ENCODE peak calls at places on chromosomes 12 and 14, in five cellular contexts. One of them, this sample, is unnamed.
A peak's percentile ranks its signal among the peaks of the same experiment; 100 is the strongest.

GRCh38 chr14:104137297-104138097 is 890 bp upstream of the KIF26A start:
- DNase-seq in lower lobe of right lung: peak; percentile 71
- DNase-seq in PC-3: peak; percentile 56
- DNase-seq in upper lobe of right lung: peak; percentile 83
- DNase-seq in GM23338: peak; percentile 81
- DNase-seq in this sample: peak; percentile 90

GRCh38 chr12:47408171-47408871 is 297.5 kb downstream of the RPAP3 start:
- DNase-seq in upper lobe of right lung: no peak
- DNase-seq in PC-3: peak; percentile 83
- DNase-seq in lower lobe of right lung: no peak
- DNase-seq in GM23338: peak; percentile 71
- DNase-seq in this sample: no peak

GRCh38 chr14:38554046-38554445 is 298.2 kb upstream of the CLEC14A start:
- DNase-seq in PC-3: no peak
- DNase-seq in lower lobe of right lung: no peak
- DNase-seq in GM23338: no peak
- DNase-seq in upper lobe of right lung: no peak
- DNase-seq in this sample: no peak

GRCh38 chr12:82635263-82635662 is 51.4 kb upstream of the TMTC2 start:
- DNase-seq in GM23338: no peak
- DNase-seq in lower lobe of right lung: no peak
- DNase-seq in PC-3: no peak
- DNase-seq in upper lobe of right lung: no peak
- DNase-seq in this sample: no peak

GRCh38 chr12:117685115-117685926 is 283.5 kb downstream of the KSR2 start:
- DNase-seq in PC-3: peak; percentile 96
- DNase-seq in lower lobe of right lung: no peak
- DNase-seq in GM23338: peak; percentile 94
- DNase-seq in upper lobe of right lung: no peak
- DNase-seq in this sample: peak; percentile 78

GRCh38 chr14:56102901-56103409 is 15.3 kb upstream of the PELI2 start:
- DNase-seq in upper lobe of right lung: no peak
- DNase-seq in PC-3: no peak
- DNase-seq in GM23338: no peak
- DNase-seq in lower lobe of right lung: no peak
- DNase-seq in this sample: no peak

GRCh38 chr14:62592877-62593276 is 452.4 kb downstream of the KCNH5 start:
- DNase-seq in PC-3: peak; percentile 34
- DNase-seq in GM23338: no peak
- DNase-seq in upper lobe of right lung: no peak
- DNase-seq in lower lobe of right lung: no peak
- DNase-seq in this sample: no peak

GRCh38 chr12:30896461-30896860 is 30.1 kb upstream of the TSPAN11 start:
- DNase-seq in upper lobe of right lung: no peak
- DNase-seq in GM23338: no peak
- DNase-seq in PC-3: no peak
- DNase-seq in lower lobe of right lung: no peak
- DNase-seq in this sample: no peak

GRCh38 chr12:108363565-108363964 is 24.5 kb upstream of the CMKLR1 start:
- DNase-seq in lower lobe of right lung: no peak
- DNase-seq in PC-3: no peak
- DNase-seq in GM23338: no peak
- DNase-seq in upper lobe of right lung: no peak
- DNase-seq in this sample: no peak

GRCh38 chr14:57136669-57137068 is 132.0 kb downstream of the EXOC5 start:
- DNase-seq in upper lobe of right lung: no peak
- DNase-seq in GM23338: peak; percentile 18
- DNase-seq in lower lobe of right lung: no peak
- DNase-seq in PC-3: no peak
- DNase-seq in this sample: no peak

GRCh38 chr14:102516531-102517411 is 7.2 kb upstream of the ANKRD9 start:
- DNase-seq in GM23338: peak; percentile 75
- DNase-seq in upper lobe of right lung: peak; percentile 82
- DNase-seq in PC-3: peak; percentile 50
- DNase-seq in lower lobe of right lung: peak; percentile 71
- DNase-seq in this sample: peak; percentile 71

GRCh38 chr12:55670213-55670730 is 33.6 kb downstream of the OR10P1 start:
- DNase-seq in GM23338: no peak
- DNase-seq in PC-3: no peak
- DNase-seq in lower lobe of right lung: no peak
- DNase-seq in upper lobe of right lung: peak; percentile 27
- DNase-seq in this sample: no peak

GRCh38 chr12:103748875-103749274 is 92.2 kb downstream of the NT5DC3 start:
- DNase-seq in lower lobe of right lung: no peak
- DNase-seq in upper lobe of right lung: no peak
- DNase-seq in GM23338: no peak
- DNase-seq in PC-3: no peak
- DNase-seq in this sample: no peak

GRCh38 chr12:111313833-111314259 is 55.0 kb downstream of the PHETA1 start:
- DNase-seq in upper lobe of right lung: peak; percentile 82
- DNase-seq in PC-3: peak; percentile 87
- DNase-seq in lower lobe of right lung: peak; percentile 78
- DNase-seq in GM23338: peak; percentile 93
- DNase-seq in this sample: peak; percentile 91

GRCh38 chr12:32535260-32535999 is 136.1 kb downstream of the FGD4 start:
- DNase-seq in upper lobe of right lung: peak; percentile 88
- DNase-seq in GM23338: peak; percentile 57
- DNase-seq in PC-3: peak; percentile 48
- DNase-seq in lower lobe of right lung: peak; percentile 83
- DNase-seq in this sample: peak; percentile 91

GRCh38 chr12:69331846-69332684 is 16.1 kb upstream of the LYZ start:
- DNase-seq in upper lobe of right lung: peak; percentile 65
- DNase-seq in GM23338: no peak
- DNase-seq in lower lobe of right lung: no peak
- DNase-seq in PC-3: no peak
- DNase-seq in this sample: no peak
- H3K4me1 ChIP-seq in upper lobe of right lung: peaks cover 22% of the 10 kb centered on the region
- H3K4me1 ChIP-seq in GM23338: peaks cover 41% of the 10 kb centered on the region
- H3K4me1 ChIP-seq in lower lobe of right lung: peaks cover 36% of the 10 kb centered on the region
- H3K4me1 ChIP-seq in PC-3: peaks cover 13% of the 10 kb centered on the region
- H3K4me1 ChIP-seq in this sample: no peaks in the 10 kb centered on the region

DNA sequence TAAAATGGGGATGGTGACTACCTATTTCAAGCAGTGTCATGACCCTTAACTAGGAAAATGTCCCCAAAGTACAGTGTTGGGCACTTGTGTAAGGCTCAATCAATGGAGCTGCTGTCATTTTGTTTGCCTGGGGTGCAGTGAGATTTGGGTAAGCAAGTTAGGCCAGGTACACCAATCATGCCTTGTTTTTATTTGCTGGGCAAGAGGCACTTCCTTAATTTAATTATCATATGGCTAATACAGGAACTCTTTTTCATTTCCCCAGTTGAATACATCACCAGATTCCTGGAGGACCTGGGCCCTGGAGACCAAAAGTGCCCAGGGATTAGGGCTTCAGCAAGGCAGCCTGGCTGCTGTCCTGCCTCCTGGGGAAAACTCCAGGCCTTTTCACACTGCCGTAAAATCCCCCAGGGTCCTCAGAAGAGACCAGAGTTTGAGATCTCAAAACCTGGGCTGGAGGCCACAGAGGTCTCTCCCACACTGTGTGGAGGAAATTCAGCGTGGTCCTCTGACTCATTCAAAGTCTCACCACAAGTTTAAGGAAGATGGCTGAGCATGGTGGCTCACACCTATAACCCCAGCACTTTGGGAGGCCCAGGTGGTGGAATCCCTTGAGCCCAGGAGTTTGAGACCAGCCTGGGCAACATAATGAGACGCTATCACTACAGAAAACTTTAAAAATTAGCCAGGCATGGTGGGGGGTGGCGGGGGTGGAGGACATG is 28.4 kb upstream of the FOXN3 start:
- DNase-seq in PC-3: no peak
- DNase-seq in GM23338: no peak
- DNase-seq in lower lobe of right lung: no peak
- DNase-seq in upper lobe of right lung: no peak
- DNase-seq in this sample: no peak
- H3K27ac ChIP-seq in PC-3: no peak overlapping the region
- H3K27ac ChIP-seq in GM23338: peak overlapping the region; percentile 60
- H3K27ac ChIP-seq in lower lobe of right lung: no peak overlapping the region
- H3K27ac ChIP-seq in upper lobe of right lung: no peak overlapping the region
- H3K27ac ChIP-seq in this sample: no peak overlapping the region

DNA sequence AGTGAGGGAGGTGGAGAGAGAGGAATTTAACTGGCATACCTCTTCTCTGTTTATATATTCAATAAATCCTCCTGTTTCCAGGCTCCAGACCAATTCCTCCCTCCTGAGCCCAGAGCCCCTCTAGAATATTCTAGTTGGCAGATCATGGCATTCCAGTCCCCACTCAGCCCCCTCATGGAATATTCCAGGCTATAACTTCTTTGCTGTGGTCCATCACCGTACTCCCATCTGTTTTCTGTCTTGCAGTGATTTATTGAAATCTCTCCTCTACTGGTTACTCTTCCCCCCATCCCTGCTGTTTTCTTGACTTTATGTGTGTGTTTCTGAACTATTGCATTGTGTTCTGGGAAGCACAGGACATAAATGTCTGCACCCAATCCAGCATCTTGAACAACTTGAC is 26.1 kb downstream of the PDE6H start:
- DNase-seq in lower lobe of right lung: no peak
- DNase-seq in GM23338: no peak
- DNase-seq in PC-3: no peak
- DNase-seq in upper lobe of right lung: no peak
- DNase-seq in this sample: no peak
- H3K4me1 ChIP-seq in lower lobe of right lung: peaks cover 26% of the 10 kb centered on the region
- H3K4me1 ChIP-seq in GM23338: peaks cover 5% of the 10 kb centered on the region
- H3K4me1 ChIP-seq in PC-3: peaks cover 12% of the 10 kb centered on the region
- H3K4me1 ChIP-seq in upper lobe of right lung: peaks cover 28% of the 10 kb centered on the region
- H3K4me1 ChIP-seq in this sample: peaks cover 2% of the 10 kb centered on the region

GRCh38 chr12:119177056-119177325 is 1.7 kb upstream of the HSPB8 start:
- DNase-seq in GM23338: no peak
- DNase-seq in PC-3: no peak
- DNase-seq in lower lobe of right lung: no peak
- DNase-seq in upper lobe of right lung: no peak
- DNase-seq in this sample: no peak

GRCh38 chr12:119177724-119178380 is 879 bp upstream of the HSPB8 start:
- DNase-seq in GM23338: no peak
- DNase-seq in upper lobe of right lung: no peak
- DNase-seq in lower lobe of right lung: no peak
- DNase-seq in PC-3: no peak
- DNase-seq in this sample: no peak

GRCh38 chr12:119178544-119179334 is at the start of gene HSPB8:
- DNase-seq in GM23338: peak; percentile 80
- DNase-seq in lower lobe of right lung: peak; percentile 93
- DNase-seq in PC-3: peak; percentile 47
- DNase-seq in upper lobe of right lung: peak; percentile 95
- DNase-seq in this sample: peak; percentile 97

GRCh38 chr12:119175115-119175514 is 3.6 kb upstream of the HSPB8 start:
- DNase-seq in PC-3: no peak
- DNase-seq in upper lobe of right lung: no peak
- DNase-seq in GM23338: no peak
- DNase-seq in lower lobe of right lung: no peak
- DNase-seq in this sample: no peak

GRCh38 chr12:119176267-119177055 is 2.3 kb upstream of the HSPB8 start:
- DNase-seq in GM23338: peak; percentile 45
- DNase-seq in lower lobe of right lung: peak; percentile 84
- DNase-seq in PC-3: peak; percentile 69
- DNase-seq in upper lobe of right lung: peak; percentile 88
- DNase-seq in this sample: peak; percentile 96
- H3K27ac ChIP-seq in GM23338: no peak overlapping the region
- H3K27ac ChIP-seq in lower lobe of right lung: peak overlapping the region; percentile 77
- H3K27ac ChIP-seq in PC-3: no peak overlapping the region
- H3K27ac ChIP-seq in upper lobe of right lung: no peak overlapping the region
- H3K27ac ChIP-seq in this sample: peak overlapping the region; percentile 100

GRCh38 chr14:64730681-64731080 is 26.5 kb downstream of the PLEKHG3 start:
- DNase-seq in upper lobe of right lung: peak; percentile 55
- DNase-seq in GM23338: no peak
- DNase-seq in lower lobe of right lung: no peak
- DNase-seq in PC-3: no peak
- DNase-seq in this sample: no peak
- H3K4me1 ChIP-seq in upper lobe of right lung: no peaks in the 10 kb centered on the region
- H3K4me1 ChIP-seq in GM23338: peaks cover 10% of the 10 kb centered on the region
- H3K4me1 ChIP-seq in lower lobe of right lung: peaks cover 5% of the 10 kb centered on the region
- H3K4me1 ChIP-seq in PC-3: peaks cover 15% of the 10 kb centered on the region
- H3K4me1 ChIP-seq in this sample: no peaks in the 10 kb centered on the region

GRCh38 chr14:67963960-67964359 is 144.4 kb downstream of the RAD51B start:
- DNase-seq in upper lobe of right lung: no peak
- DNase-seq in lower lobe of right lung: no peak
- DNase-seq in PC-3: no peak
- DNase-seq in GM23338: no peak
- DNase-seq in this sample: no peak
- H3K27ac ChIP-seq in upper lobe of right lung: peak overlapping the region; percentile 52
- H3K27ac ChIP-seq in lower lobe of right lung: peak overlapping the region; percentile 59
- H3K27ac ChIP-seq in PC-3: peak overlapping the region; percentile 81
- H3K27ac ChIP-seq in GM23338: no peak overlapping the region
- H3K27ac ChIP-seq in this sample: no peak overlapping the region